ENCODE peak calls at places on chromosomes 4 and X, in seven cellular contexts. Y is BE2C, M is fibroblast of pulmonary artery, K is A673, V is brain microvascular endothelial cell, X is heart right ventricle, O is cardiac fibroblast. G is an unnamed sample.

GRCh38 chr4:184274288-184274951 is 56.7 kb upstream of the ENPP6 start:
- DNase-seq in Y (no peak), M (no peak), K (no peak), V (no peak), X (no peak), O (no peak), G (no peak)

GRCh38 chr4:138035781-138036258 is 206.3 kb downstream of the SLC7A11 start:
- DNase-seq in Y (peak; percentile 11), M (peak; percentile 86), K (peak; percentile 76), V (peak; percentile 54), X (peak; percentile 11), O (peak; percentile 85), G (peak; percentile 50)

GRCh38 chr4:22099896-22100295 is 151.3 kb upstream of the KCNIP4 start:
- DNase-seq in Y (no peak), M (peak; percentile 24), K (no peak), V (peak; percentile 51), X (no peak), O (peak; percentile 43), G (no peak)

GRCh38 chr4:68962868-68963267 is 11.3 kb upstream of the UGT2A3 start:
- DNase-seq in Y (no peak), M (no peak), K (no peak), V (no peak), X (no peak), O (no peak), G (no peak)

GRCh38 chr4:80201326-80202151 is 4.2 kb downstream of the PRDM8 start:
- DNase-seq in Y (peak; percentile 43), M (peak; percentile 54), K (peak; percentile 26), V (no peak), X (peak; percentile 61), O (peak; percentile 35), G (peak; percentile 67)

GRCh38 chr4:137390141-137390540 is 142.2 kb downstream of the PCDH18 start:
- DNase-seq in Y (no peak), M (peak; percentile 60), K (no peak), V (no peak), X (no peak), O (peak; percentile 68), G (no peak)

GRCh38 chr4:185803015-185803414 is 9.0 kb downstream of the SORBS2 start:
- DNase-seq in Y (no peak), M (peak; percentile 36), K (no peak), V (no peak), X (no peak), O (peak; percentile 10), G (no peak)

GRCh38 chrX:116801943-116802342 is 339.2 kb upstream of the CT83 start:
- DNase-seq in Y (no peak), M (no peak), K (no peak), V (no peak), X (no peak), O (no peak), G (no peak)

GRCh38 chrX:110436497-110436896 is 77.8 kb downstream of the RTL9 start:
- DNase-seq in Y (no peak), M (no peak), K (no peak), V (no peak), X (no peak), O (no peak), G (no peak)

GRCh38 chr4:4859010-4859798 is at the start of gene MSX1:
- DNase-seq in Y (peak; percentile 94), M (peak; percentile 77), K (peak; percentile 90), V (peak; percentile 72), X (peak; percentile 90), O (peak; percentile 62), G (no peak)

GRCh38 chrX:22097295-22097694 is 65.2 kb downstream of the PHEX start:
- DNase-seq in Y (no peak), M (peak; percentile 49), K (no peak), V (no peak), X (no peak), O (peak; percentile 48), G (peak; percentile 61)

GRCh38 chr4:20916106-20916505 is 215.8 kb downstream of the PACRGL start:
- DNase-seq in Y (no peak), M (no peak), K (no peak), V (no peak), X (no peak), O (no peak), G (no peak)

GRCh38 chr4:5979981-5980380 is 38.2 kb downstream of the C4orf50 start:
- DNase-seq in Y (peak; percentile 91), M (peak; percentile 4), K (peak; percentile 77), V (no peak), X (no peak), O (peak; percentile 16), G (no peak)

GRCh38 chr4:132395576-132395975 is 753.5 kb upstream of the PCDH10 start:
- DNase-seq in Y (no peak), M (no peak), K (peak; percentile 50), V (no peak), X (no peak), O (no peak), G (no peak)

GRCh38 chr4:8736083-8736825 is 135.4 kb downstream of the HMX1 start:
- DNase-seq in Y (no peak), M (no peak), K (peak; percentile 22), V (no peak), X (no peak), O (no peak), G (no peak)

GRCh38 chrX:149060921-149061320 is 444.2 kb downstream of the IDS start:
- DNase-seq in Y (no peak), M (peak; percentile 60), K (no peak), V (peak; percentile 29), X (no peak), O (peak; percentile 49), G (no peak)

GRCh38 chrX:84165716-84166115 is 22.3 kb downstream of the RPS6KA6 start:
- DNase-seq in Y (no peak), M (no peak), K (no peak), V (no peak), X (no peak), O (peak; percentile 14), G (no peak)

GRCh38 chrX:110178179-110178865 is 139.6 kb downstream of the AMMECR1 start:
- DNase-seq in Y (peak; percentile 15), M (no peak), K (peak; percentile 60), V (no peak), X (no peak), O (no peak), G (no peak)

GRCh38 chr4:31107362-31107761 is 387.2 kb downstream of the PCDH7 start:
- DNase-seq in Y (no peak), M (peak; percentile 6), K (peak; percentile 23), V (no peak), X (no peak), O (no peak), G (no peak)

GRCh38 chrX:14352511-14352910 is 176.8 kb upstream of the GLRA2 start:
- DNase-seq in Y (no peak), M (no peak), K (peak; percentile 48), V (no peak), X (no peak), O (no peak), G (no peak)

GRCh38 chrX:1205681-1206611 is 6.5 kb downstream of the CRLF2 start:
- DNase-seq in Y (no peak), M (peak; percentile 53), K (peak; percentile 74), V (peak; percentile 68), X (peak; percentile 37), O (peak; percentile 85), G (peak; percentile 65)

GRCh38 chrX:129600981-129601424 is 53.8 kb downstream of the APLN start:
- DNase-seq in Y (no peak), M (peak; percentile 33), K (peak; percentile 38), V (peak; percentile 27), X (no peak), O (no peak), G (no peak)

DNA sequence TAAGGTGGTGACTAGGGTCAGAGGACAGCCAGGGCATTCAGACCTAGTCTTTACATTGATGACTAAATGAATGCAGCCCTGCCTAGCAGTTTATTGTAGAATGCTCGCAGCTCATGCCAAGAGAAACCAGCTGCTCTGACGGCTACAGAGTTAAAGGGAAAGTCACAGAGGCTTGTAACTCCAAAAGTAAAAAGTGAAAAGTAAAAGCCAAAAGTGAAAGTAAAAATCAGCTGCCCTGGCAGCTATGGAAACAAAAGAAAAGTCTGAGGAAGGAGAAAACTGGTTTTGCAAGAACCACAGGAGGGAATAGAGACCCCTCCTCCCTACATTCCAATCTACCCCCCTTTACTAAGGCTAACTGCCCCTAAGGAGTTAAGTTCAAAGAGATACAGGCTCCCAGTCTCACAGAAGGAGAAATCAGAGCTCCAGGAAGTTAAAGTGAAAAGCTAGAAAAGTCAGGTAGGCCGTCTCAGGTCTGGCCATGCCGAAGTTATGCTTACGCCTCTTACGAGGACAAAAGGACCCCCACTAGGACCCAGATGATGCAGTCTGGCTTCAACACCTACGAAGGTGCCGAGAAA is 6.0 kb downstream of the GAGE10 start:
- DNase-seq in Y (no peak), M (peak; percentile 39), K (no peak), V (peak; percentile 6), X (no peak), O (peak; percentile 36), G (no peak)
- H3K4me3 ChIP-seq in Y (no peak overlapping the region), M (peak overlapping the region; percentile 40), K (no peak overlapping the region), V (peak overlapping the region; percentile 29), X (peak overlapping the region; percentile 17), O (peak overlapping the region; percentile 44), G (peak overlapping the region; percentile 18)

DNA sequence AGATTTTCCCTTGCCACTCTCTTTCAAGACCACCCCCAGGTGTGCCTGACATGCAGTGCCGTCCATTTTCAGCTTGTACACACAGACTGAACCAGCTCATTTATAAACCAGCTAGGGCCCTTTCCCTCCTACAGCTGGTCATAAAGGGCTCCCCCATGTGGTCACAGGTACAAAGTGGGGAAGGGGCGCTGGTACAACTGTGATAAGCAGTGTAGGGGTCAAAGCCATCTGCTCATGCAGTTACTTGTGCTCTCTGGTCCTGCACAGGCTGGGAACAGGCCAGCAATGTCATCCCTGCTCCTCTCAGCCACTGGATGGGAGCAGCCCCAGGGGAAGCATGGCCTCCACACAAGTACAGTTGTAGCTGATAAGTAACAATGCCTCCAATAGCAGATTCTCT is 20.6 kb downstream of the GABRQ start:
- DNase-seq in Y (no peak), M (no peak), K (no peak), V (no peak), X (no peak), O (no peak), G (no peak)
- TF ChIP-seq CTCF in Y (peak; percentile 29), M (no peak), K (peak; percentile 35), V (peak; percentile 8), X (no peak), O (no peak), G (no peak)

GRCh38 chrX:56783450-56783831 is 54.4 kb downstream of the NBDY start:
- DNase-seq in Y (no peak), M (no peak), K (peak; percentile 80), V (no peak), X (no peak), O (no peak), G (no peak)
- H3K4me3 ChIP-seq in Y (no peak overlapping the region), M (no peak overlapping the region), K (peak overlapping the region; percentile 28), V (no peak overlapping the region), X (no peak overlapping the region), O (no peak overlapping the region), G (no peak overlapping the region)

DNA sequence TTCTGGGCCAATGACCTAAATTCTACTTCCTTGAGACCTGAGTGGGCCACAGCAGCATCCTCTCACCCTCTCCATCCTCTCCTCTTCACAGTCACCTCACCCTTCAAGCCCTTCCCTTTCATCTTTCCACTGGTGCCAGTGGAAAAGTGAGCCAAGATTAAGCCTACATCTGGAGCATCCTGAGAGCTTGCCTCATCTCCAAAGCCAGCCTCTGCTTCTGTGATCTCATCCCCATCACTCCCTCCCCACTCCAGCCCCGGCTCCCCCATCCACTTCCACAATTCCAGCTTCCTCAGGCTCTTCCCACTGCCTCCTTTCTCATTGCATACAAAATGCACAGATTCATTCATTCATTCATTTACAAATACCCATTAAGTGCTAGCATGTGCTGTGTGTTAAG is 10.1 kb upstream of the RASL11B start:
- DNase-seq in Y (no peak), M (no peak), K (no peak), V (no peak), X (no peak), O (no peak), G (no peak)
- TF ChIP-seq CTCF in Y (no peak), M (no peak), K (no peak), V (no peak), X (no peak), O (no peak), G (no peak)

G was measured in HFF-Myc.